ENCODE peak calls at places on chromosomes 16 and 17, in ten cellular contexts. One of them, this sample, is unnamed.

GRCh38 chr17:32807577-32807976 is 69.3 kb downstream of the MYO1D start:
- DNase-seq in PC-9: no peak
- DNase-seq in stimulated activated CD8-positive, alpha-beta memory T cell treated with anti-CD3 and anti-CD28 coated beads, Interleukin-15, amount 100 ng/mL, for 1 hour: no peak
- DNase-seq in NCI-H1105: no peak
- DNase-seq in GM04503: no peak
- DNase-seq in T follicular helper cell: no peak
- DNase-seq in GM12865: peak; percentile 32
- DNase-seq in ecto neural progenitor cell: no peak
- DNase-seq in nucleus accumbens: no peak
- DNase-seq in GOT3: no peak
- DNase-seq in this sample: no peak

GRCh38 chr17:28317965-28318758 is 838 bp upstream of the TMEM97 start:
- DNase-seq in ecto neural progenitor cell: peak; percentile 80
- DNase-seq in PC-9: no peak
- DNase-seq in GOT3: no peak
- DNase-seq in stimulated activated CD8-positive, alpha-beta memory T cell treated with anti-CD3 and anti-CD28 coated beads, Interleukin-15, amount 100 ng/mL, for 1 hour: no peak
- DNase-seq in nucleus accumbens: no peak
- DNase-seq in T follicular helper cell: no peak
- DNase-seq in GM04503: no peak
- DNase-seq in NCI-H1105: no peak
- DNase-seq in GM12865: peak; percentile 20
- DNase-seq in this sample: no peak

GRCh38 chr17:58991718-58992331 is 114.9 kb downstream of the TRIM37 start:
- DNase-seq in GM04503: peak; percentile 53
- DNase-seq in stimulated activated CD8-positive, alpha-beta memory T cell treated with anti-CD3 and anti-CD28 coated beads, Interleukin-15, amount 100 ng/mL, for 1 hour: no peak
- DNase-seq in NCI-H1105: no peak
- DNase-seq in nucleus accumbens: no peak
- DNase-seq in PC-9: no peak
- DNase-seq in T follicular helper cell: no peak
- DNase-seq in ecto neural progenitor cell: no peak
- DNase-seq in GM12865: peak; percentile 30
- DNase-seq in GOT3: no peak
- DNase-seq in this sample: no peak

GRCh38 chr16:1884155-1884760 is 12.3 kb upstream of the MEIOB start:
- DNase-seq in GOT3: no peak
- DNase-seq in GM04503: no peak
- DNase-seq in PC-9: no peak
- DNase-seq in T follicular helper cell: no peak
- DNase-seq in GM12865: no peak
- DNase-seq in ecto neural progenitor cell: no peak
- DNase-seq in nucleus accumbens: no peak
- DNase-seq in stimulated activated CD8-positive, alpha-beta memory T cell treated with anti-CD3 and anti-CD28 coated beads, Interleukin-15, amount 100 ng/mL, for 1 hour: no peak
- DNase-seq in NCI-H1105: no peak
- DNase-seq in this sample: no peak

GRCh38 chr17:44776628-44777393 is 18.0 kb downstream of the ADAM11 start:
- DNase-seq in ecto neural progenitor cell: peak; percentile 57
- DNase-seq in stimulated activated CD8-positive, alpha-beta memory T cell treated with anti-CD3 and anti-CD28 coated beads, Interleukin-15, amount 100 ng/mL, for 1 hour: no peak
- DNase-seq in GOT3: no peak
- DNase-seq in GM12865: no peak
- DNase-seq in T follicular helper cell: no peak
- DNase-seq in NCI-H1105: no peak
- DNase-seq in PC-9: no peak
- DNase-seq in nucleus accumbens: no peak
- DNase-seq in GM04503: no peak
- DNase-seq in this sample: no peak

GRCh38 chr17:72346306-72346705 is 225.5 kb downstream of the SOX9 start:
- DNase-seq in GM04503: no peak
- DNase-seq in ecto neural progenitor cell: no peak
- DNase-seq in GOT3: no peak
- DNase-seq in NCI-H1105: no peak
- DNase-seq in stimulated activated CD8-positive, alpha-beta memory T cell treated with anti-CD3 and anti-CD28 coated beads, Interleukin-15, amount 100 ng/mL, for 1 hour: no peak
- DNase-seq in T follicular helper cell: no peak
- DNase-seq in nucleus accumbens: no peak
- DNase-seq in PC-9: no peak
- DNase-seq in GM12865: no peak
- DNase-seq in this sample: no peak

GRCh38 chr17:32275060-32276042 is 9.7 kb downstream of the RHBDL3 start:
- DNase-seq in GOT3: peak; percentile 62
- DNase-seq in T follicular helper cell: no peak
- DNase-seq in nucleus accumbens: no peak
- DNase-seq in ecto neural progenitor cell: peak; percentile 66
- DNase-seq in NCI-H1105: no peak
- DNase-seq in GM12865: no peak
- DNase-seq in stimulated activated CD8-positive, alpha-beta memory T cell treated with anti-CD3 and anti-CD28 coated beads, Interleukin-15, amount 100 ng/mL, for 1 hour: no peak
- DNase-seq in PC-9: peak; percentile 44
- DNase-seq in GM04503: peak; percentile 51
- DNase-seq in this sample: no peak

GRCh38 chr16:1293921-1294656 is 15.3 kb upstream of the UBE2I start:
- DNase-seq in nucleus accumbens: no peak
- DNase-seq in GM04503: no peak
- DNase-seq in GM12865: no peak
- DNase-seq in ecto neural progenitor cell: no peak
- DNase-seq in stimulated activated CD8-positive, alpha-beta memory T cell treated with anti-CD3 and anti-CD28 coated beads, Interleukin-15, amount 100 ng/mL, for 1 hour: no peak
- DNase-seq in T follicular helper cell: no peak
- DNase-seq in PC-9: peak; percentile 66
- DNase-seq in GOT3: no peak
- DNase-seq in NCI-H1105: no peak
- DNase-seq in this sample: no peak

GRCh38 chr17:67891481-67892119 is 66.3 kb downstream of the BPTF start:
- DNase-seq in PC-9: no peak
- DNase-seq in T follicular helper cell: no peak
- DNase-seq in nucleus accumbens: no peak
- DNase-seq in stimulated activated CD8-positive, alpha-beta memory T cell treated with anti-CD3 and anti-CD28 coated beads, Interleukin-15, amount 100 ng/mL, for 1 hour: no peak
- DNase-seq in GOT3: no peak
- DNase-seq in NCI-H1105: no peak
- DNase-seq in GM04503: peak; percentile 31
- DNase-seq in ecto neural progenitor cell: no peak
- DNase-seq in GM12865: no peak
- DNase-seq in this sample: no peak

GRCh38 chr16:11687606-11688519 is 19.6 kb downstream of the SNN start:
- DNase-seq in GM04503: no peak
- DNase-seq in ecto neural progenitor cell: no peak
- DNase-seq in GOT3: no peak
- DNase-seq in stimulated activated CD8-positive, alpha-beta memory T cell treated with anti-CD3 and anti-CD28 coated beads, Interleukin-15, amount 100 ng/mL, for 1 hour: no peak
- DNase-seq in nucleus accumbens: no peak
- DNase-seq in T follicular helper cell: no peak
- DNase-seq in GM12865: no peak
- DNase-seq in NCI-H1105: no peak
- DNase-seq in PC-9: no peak
- DNase-seq in this sample: no peak

GRCh38 chr17:36629252-36629847 is 28.0 kb downstream of the MRM1 start:
- DNase-seq in ecto neural progenitor cell: peak; percentile 94
- DNase-seq in GOT3: peak; percentile 26
- DNase-seq in nucleus accumbens: peak; percentile 27
- DNase-seq in GM04503: no peak
- DNase-seq in NCI-H1105: peak; percentile 36
- DNase-seq in PC-9: peak; percentile 79
- DNase-seq in stimulated activated CD8-positive, alpha-beta memory T cell treated with anti-CD3 and anti-CD28 coated beads, Interleukin-15, amount 100 ng/mL, for 1 hour: peak; percentile 66
- DNase-seq in T follicular helper cell: peak; percentile 64
- DNase-seq in GM12865: peak; percentile 79
- DNase-seq in this sample: peak; percentile 46

GRCh38 chr17:79862771-79863440 is 23.7 kb upstream of the CBX4 start:
- DNase-seq in ecto neural progenitor cell: no peak
- DNase-seq in GOT3: no peak
- DNase-seq in GM12865: no peak
- DNase-seq in PC-9: no peak
- DNase-seq in T follicular helper cell: no peak
- DNase-seq in stimulated activated CD8-positive, alpha-beta memory T cell treated with anti-CD3 and anti-CD28 coated beads, Interleukin-15, amount 100 ng/mL, for 1 hour: no peak
- DNase-seq in GM04503: no peak
- DNase-seq in NCI-H1105: no peak
- DNase-seq in nucleus accumbens: no peak
- DNase-seq in this sample: no peak

GRCh38 chr17:48544356-48545021 is 420 bp downstream of the HOXB2 start:
- DNase-seq in GM04503: peak; percentile 70
- DNase-seq in GM12865: no peak
- DNase-seq in T follicular helper cell: peak; percentile 45
- DNase-seq in stimulated activated CD8-positive, alpha-beta memory T cell treated with anti-CD3 and anti-CD28 coated beads, Interleukin-15, amount 100 ng/mL, for 1 hour: no peak
- DNase-seq in nucleus accumbens: no peak
- DNase-seq in ecto neural progenitor cell: peak; percentile 85
- DNase-seq in GOT3: no peak
- DNase-seq in NCI-H1105: no peak
- DNase-seq in PC-9: no peak
- DNase-seq in this sample: no peak

GRCh38 chr17:59756236-59756818 is 48.9 kb downstream of the VMP1 start:
- DNase-seq in PC-9: peak; percentile 14
- DNase-seq in NCI-H1105: no peak
- DNase-seq in nucleus accumbens: no peak
- DNase-seq in ecto neural progenitor cell: no peak
- DNase-seq in stimulated activated CD8-positive, alpha-beta memory T cell treated with anti-CD3 and anti-CD28 coated beads, Interleukin-15, amount 100 ng/mL, for 1 hour: no peak
- DNase-seq in T follicular helper cell: no peak
- DNase-seq in GM12865: no peak
- DNase-seq in GM04503: peak; percentile 95
- DNase-seq in GOT3: no peak
- DNase-seq in this sample: no peak

GRCh38 chr16:678858-679807 is 1.1 kb upstream of the STUB1 start:
- DNase-seq in T follicular helper cell: no peak
- DNase-seq in NCI-H1105: no peak
- DNase-seq in ecto neural progenitor cell: peak; percentile 85
- DNase-seq in stimulated activated CD8-positive, alpha-beta memory T cell treated with anti-CD3 and anti-CD28 coated beads, Interleukin-15, amount 100 ng/mL, for 1 hour: no peak
- DNase-seq in PC-9: peak; percentile 72
- DNase-seq in GOT3: peak; percentile 63
- DNase-seq in nucleus accumbens: peak; percentile 51
- DNase-seq in GM04503: no peak
- DNase-seq in GM12865: peak; percentile 66
- DNase-seq in this sample: no peak

GRCh38 chr16:65249768-65250167 is 127.9 kb upstream of the CDH11 start:
- DNase-seq in T follicular helper cell: no peak
- DNase-seq in GOT3: no peak
- DNase-seq in NCI-H1105: no peak
- DNase-seq in nucleus accumbens: no peak
- DNase-seq in PC-9: no peak
- DNase-seq in GM12865: no peak
- DNase-seq in ecto neural progenitor cell: peak; percentile 44
- DNase-seq in GM04503: no peak
- DNase-seq in stimulated activated CD8-positive, alpha-beta memory T cell treated with anti-CD3 and anti-CD28 coated beads, Interleukin-15, amount 100 ng/mL, for 1 hour: no peak
- DNase-seq in this sample: no peak

GRCh38 chr16:81645303-81645702 is 133.8 kb upstream of the PLCG2 start:
- DNase-seq in nucleus accumbens: peak; percentile 38
- DNase-seq in stimulated activated CD8-positive, alpha-beta memory T cell treated with anti-CD3 and anti-CD28 coated beads, Interleukin-15, amount 100 ng/mL, for 1 hour: no peak
- DNase-seq in GOT3: no peak
- DNase-seq in GM12865: no peak
- DNase-seq in PC-9: no peak
- DNase-seq in ecto neural progenitor cell: no peak
- DNase-seq in NCI-H1105: peak; percentile 65
- DNase-seq in T follicular helper cell: no peak
- DNase-seq in GM04503: peak; percentile 65
- DNase-seq in this sample: no peak

GRCh38 chr17:78707016-78707415 is 75.1 kb downstream of the CYTH1 start:
- DNase-seq in GOT3: no peak
- DNase-seq in NCI-H1105: no peak
- DNase-seq in nucleus accumbens: no peak
- DNase-seq in stimulated activated CD8-positive, alpha-beta memory T cell treated with anti-CD3 and anti-CD28 coated beads, Interleukin-15, amount 100 ng/mL, for 1 hour: no peak
- DNase-seq in GM04503: no peak
- DNase-seq in PC-9: no peak
- DNase-seq in T follicular helper cell: no peak
- DNase-seq in ecto neural progenitor cell: no peak
- DNase-seq in GM12865: no peak
- DNase-seq in this sample: no peak

GRCh38 chr17:77884019-77884418 is 74.5 kb upstream of the TNRC6C start:
- DNase-seq in stimulated activated CD8-positive, alpha-beta memory T cell treated with anti-CD3 and anti-CD28 coated beads, Interleukin-15, amount 100 ng/mL, for 1 hour: no peak
- DNase-seq in PC-9: no peak
- DNase-seq in GM04503: no peak
- DNase-seq in GM12865: no peak
- DNase-seq in GOT3: no peak
- DNase-seq in nucleus accumbens: peak; percentile 69
- DNase-seq in ecto neural progenitor cell: peak; percentile 81
- DNase-seq in NCI-H1105: peak; percentile 60
- DNase-seq in T follicular helper cell: peak; percentile 34
- DNase-seq in this sample: no peak

GRCh38 chr16:12340151-12340733 is 363.7 kb downstream of the SNX29 start:
- DNase-seq in NCI-H1105: peak; percentile 77
- DNase-seq in stimulated activated CD8-positive, alpha-beta memory T cell treated with anti-CD3 and anti-CD28 coated beads, Interleukin-15, amount 100 ng/mL, for 1 hour: no peak
- DNase-seq in GOT3: no peak
- DNase-seq in GM12865: peak; percentile 34
- DNase-seq in GM04503: peak; percentile 58
- DNase-seq in T follicular helper cell: peak; percentile 3
- DNase-seq in nucleus accumbens: no peak
- DNase-seq in PC-9: peak; percentile 14
- DNase-seq in ecto neural progenitor cell: no peak
- DNase-seq in this sample: no peak

GRCh38 chr17:59366040-59366757 is 34.7 kb downstream of the YPEL2 start:
- DNase-seq in GM12865: no peak
- DNase-seq in GM04503: no peak
- DNase-seq in ecto neural progenitor cell: peak; percentile 85
- DNase-seq in nucleus accumbens: no peak
- DNase-seq in PC-9: no peak
- DNase-seq in T follicular helper cell: no peak
- DNase-seq in NCI-H1105: no peak
- DNase-seq in GOT3: no peak
- DNase-seq in stimulated activated CD8-positive, alpha-beta memory T cell treated with anti-CD3 and anti-CD28 coated beads, Interleukin-15, amount 100 ng/mL, for 1 hour: no peak
- DNase-seq in this sample: peak; percentile 91

This sample was measured in NT2/D1.